ENCODE peak calls at places on chromosomes 4 and X, in ten cellular contexts. A is endothelial cell; K is effector memory CD8-positive, alpha-beta T cell; S is HTR-8/SVneo; H is NCI-H446 treated with DMSO at 0.1 percent for 48 hours; E is iris pigment epithelial cell; Q is stimulated activated CD8-positive, alpha-beta memory T cell treated with anti-CD3 and anti-CD28 coated beads, Interleukin-7, amount 100 ng/mL, for 1 hour; V is activated T-helper 9 cell treated with anti-CD3 and anti-CD28 coated beads, Interleukin-2, amount 50 U/mL, for 16 hours; W is activated gamma-delta T cell treated with anti-CD3 and anti-CD28 coated beads, Interleukin-2, amount 50 U/mL, for 16 hours; J is H54. I is an unnamed sample.

GRCh38 chr4:3724319-3725231 is 41.6 kb upstream of the ADRA2C start:
- DNase-seq in A (no peak), K (no peak), S (no peak), H (no peak), E (no peak), Q (no peak), V (no peak), W (no peak), J (no peak), I (no peak)

GRCh38 chrX:25524150-25524549 is 508.4 kb upstream of the ARX start:
- DNase-seq in A (no peak), K (no peak), S (peak; percentile 43), H (no peak), E (peak; percentile 66), Q (no peak), V (no peak), W (no peak), J (no peak), I (no peak)

GRCh38 chrX:72025236-72025770 is 106.4 kb downstream of the RTL5 start:
- DNase-seq in A (no peak), K (no peak), S (no peak), H (no peak), E (no peak), Q (no peak), V (no peak), W (no peak), J (no peak), I (no peak)

GRCh38 chr4:114659386-114660008 is 60.9 kb downstream of the UGT8 start:
- DNase-seq in A (peak; percentile 64), K (peak; percentile 2), S (peak; percentile 52), H (peak; percentile 35), E (peak; percentile 71), Q (no peak), V (peak; percentile 0), W (no peak), J (peak; percentile 2), I (no peak)

GRCh38 chrX:111338095-111338698 is 67.9 kb upstream of the CAPN6 start:
- DNase-seq in A (no peak), K (no peak), S (no peak), H (peak; percentile 0), E (no peak), Q (no peak), V (no peak), W (no peak), J (no peak), I (no peak)

GRCh38 chrX:53227224-53227765 is 2.3 kb upstream of the KDM5C start:
- DNase-seq in A (no peak), K (no peak), S (no peak), H (no peak), E (no peak), Q (no peak), V (no peak), W (no peak), J (no peak), I (no peak)

GRCh38 chrX:143568467-143568866 is 51.2 kb upstream of the SPANXN3 start:
- DNase-seq in A (no peak), K (no peak), S (no peak), H (no peak), E (no peak), Q (no peak), V (no peak), W (no peak), J (no peak), I (no peak)

GRCh38 chrX:153305941-153306464 is 15.6 kb downstream of the PNMA6F start:
- DNase-seq in A (no peak), K (no peak), S (no peak), H (no peak), E (no peak), Q (no peak), V (no peak), W (no peak), J (no peak), I (no peak)

GRCh38 chr4:27350161-27350560 is 489.5 kb downstream of the STIM2 start:
- DNase-seq in A (no peak), K (no peak), S (no peak), H (no peak), E (peak; percentile 3), Q (no peak), V (no peak), W (no peak), J (no peak), I (no peak)

GRCh38 chr4:168550071-168550766 is 53.4 kb downstream of the PALLD start:
- DNase-seq in A (no peak), K (no peak), S (no peak), H (peak; percentile 24), E (peak; percentile 43), Q (no peak), V (no peak), W (no peak), J (no peak), I (no peak)

GRCh38 chr4:136751530-136751929 is 780.8 kb downstream of the PCDH18 start:
- DNase-seq in A (no peak), K (no peak), S (no peak), H (no peak), E (no peak), Q (no peak), V (no peak), W (no peak), J (no peak), I (no peak)

GRCh38 chr4:68463796-68464195 is 16.5 kb downstream of the TMPRSS11E start:
- DNase-seq in A (no peak), K (no peak), S (no peak), H (no peak), E (peak; percentile 46), Q (no peak), V (no peak), W (no peak), J (no peak), I (no peak)

GRCh38 chrX:56994375-56995270 is 718 bp downstream of the SPIN3 start:
- DNase-seq in A (peak; percentile 20), K (no peak), S (no peak), H (no peak), E (no peak), Q (no peak), V (no peak), W (no peak), J (no peak), I (no peak)

GRCh38 chr4:55365347-55365728 is 19.3 kb downstream of the SRD5A3 start:
- DNase-seq in A (no peak), K (no peak), S (no peak), H (no peak), E (no peak), Q (no peak), V (no peak), W (no peak), J (no peak), I (no peak)

GRCh38 chr4:6568689-6569332 is 6.2 kb upstream of the MAN2B2 start:
- DNase-seq in A (no peak), K (no peak), S (peak; percentile 54), H (no peak), E (peak; percentile 89), Q (no peak), V (no peak), W (no peak), J (peak; percentile 67), I (no peak)

GRCh38 chr4:183798249-183798920 is 106.7 kb upstream of the STOX2 start:
- DNase-seq in A (peak; percentile 11), K (no peak), S (no peak), H (no peak), E (no peak), Q (no peak), V (no peak), W (no peak), J (no peak), I (no peak)

GRCh38 chr4:17055788-17056187 is 157.3 kb upstream of the LDB2 start:
- DNase-seq in A (no peak), K (no peak), S (peak; percentile 13), H (no peak), E (peak; percentile 97), Q (no peak), V (no peak), W (no peak), J (peak; percentile 29), I (no peak)

GRCh38 chr4:69025191-69025998 is 70.9 kb upstream of the UGT2B7 start:
- DNase-seq in A (peak; percentile 15), K (no peak), S (no peak), H (no peak), E (peak; percentile 2), Q (no peak), V (no peak), W (no peak), J (no peak), I (no peak)

GRCh38 chr4:128521156-128521555 is 233.5 kb upstream of the PGRMC2 start:
- DNase-seq in A (no peak), K (no peak), S (no peak), H (no peak), E (peak; percentile 39), Q (no peak), V (no peak), W (no peak), J (no peak), I (no peak)

GRCh38 chr4:85968945-85969830 is 390.7 kb downstream of the MAPK10 start:
- DNase-seq in A (no peak), K (no peak), S (no peak), H (peak; percentile 3), E (peak; percentile 71), Q (no peak), V (no peak), W (no peak), J (no peak), I (no peak)

GRCh38 chrX:133005038-133005437 is 46.6 kb upstream of the HS6ST2 start:
- DNase-seq in A (no peak), K (no peak), S (no peak), H (no peak), E (peak; percentile 3), Q (no peak), V (no peak), W (no peak), J (peak; percentile 2), I (no peak)

GRCh38 chr4:173410106-173410505 is 11.2 kb upstream of the SCRG1 start:
- DNase-seq in A (no peak), K (no peak), S (no peak), H (no peak), E (no peak), Q (no peak), V (no peak), W (no peak), J (no peak), I (no peak)

GRCh38 chr4:62399242-62399641 is 1199.1 kb downstream of the ADGRL3 start:
- DNase-seq in A (no peak), K (no peak), S (no peak), H (no peak), E (no peak), Q (no peak), V (no peak), W (no peak), J (no peak), I (no peak)

GRCh38 chr4:2915789-2916188 is 47.4 kb downstream of the NOP14 start:
- DNase-seq in A (no peak), K (no peak), S (no peak), H (no peak), E (no peak), Q (no peak), V (no peak), W (no peak), J (no peak), I (no peak)

GRCh38 chrX:77446840-77447239 is 349 bp upstream of the FGF16 start:
- DNase-seq in A (peak; percentile 3), K (no peak), S (no peak), H (no peak), E (peak; percentile 16), Q (no peak), V (no peak), W (no peak), J (no peak), I (no peak)

GRCh38 chr4:152073738-152074137 is 312.9 kb upstream of the GATB start:
- DNase-seq in A (no peak), K (no peak), S (no peak), H (no peak), E (peak; percentile 15), Q (no peak), V (no peak), W (no peak), J (no peak), I (no peak)

GRCh38 chrX:147912093-147912801 is 528 bp downstream of the FMR1 start:
- DNase-seq in A (peak; percentile 12), K (peak; percentile 5), S (no peak), H (no peak), E (peak; percentile 48), Q (peak; percentile 4), V (peak; percentile 6), W (no peak), J (peak; percentile 35), I (peak; percentile 18)

GRCh38 chr4:83128235-83128929 is 13.9 kb upstream of the PLAC8 start:
- DNase-seq in A (no peak), K (no peak), S (peak; percentile 60), H (no peak), E (peak; percentile 91), Q (no peak), V (no peak), W (no peak), J (peak; percentile 30), I (no peak)

I was measured in stimulated activated CD4-positive, alpha-beta T cell treated with anti-CD3 and anti-CD28 coated beads, TNF-alpha, amount 100 ng/mL, for 4 hours.